ENCODE peak calls at places on chromosomes 12 and 14, in five cellular contexts. One of them, this sample, is unnamed.

GRCh38 chr12:28222081-28222700 is 31.9 kb downstream of the CCDC91 start:
- DNase-seq in GM23338: no peak
- DNase-seq in HCT116: no peak
- DNase-seq in MM.1S: no peak
- DNase-seq in neural progenitor cell: no peak
- DNase-seq in this sample: no peak

GRCh38 chr12:57006809-57007475 is 596 bp upstream of the ZBTB39 start:
- DNase-seq in GM23338: no peak
- DNase-seq in HCT116: no peak
- DNase-seq in MM.1S: no peak
- DNase-seq in neural progenitor cell: no peak
- DNase-seq in this sample: no peak

GRCh38 chr12:124774462-124775167 is 89.0 kb downstream of the SCARB1 start:
- DNase-seq in GM23338: no peak
- DNase-seq in HCT116: no peak
- DNase-seq in MM.1S: peak; percentile 67
- DNase-seq in neural progenitor cell: no peak
- DNase-seq in this sample: no peak

GRCh38 chr12:91565246-91565645 is 382.6 kb upstream of the DCN start:
- DNase-seq in GM23338: no peak
- DNase-seq in HCT116: no peak
- DNase-seq in MM.1S: no peak
- DNase-seq in neural progenitor cell: no peak
- DNase-seq in this sample: no peak

GRCh38 chr12:67928621-67929369 is 60.5 kb upstream of the IFNG-AS1 start:
- DNase-seq in GM23338: no peak
- DNase-seq in HCT116: no peak
- DNase-seq in MM.1S: no peak
- DNase-seq in neural progenitor cell: no peak
- DNase-seq in this sample: no peak

GRCh38 chr12:95325501-95325900 is 107.9 kb downstream of the VEZT start:
- DNase-seq in GM23338: no peak
- DNase-seq in HCT116: no peak
- DNase-seq in MM.1S: no peak
- DNase-seq in neural progenitor cell: no peak
- DNase-seq in this sample: no peak

GRCh38 chr12:52798003-52798670 is 2.2 kb upstream of the KRT3 start:
- DNase-seq in GM23338: no peak
- DNase-seq in HCT116: no peak
- DNase-seq in MM.1S: no peak
- DNase-seq in neural progenitor cell: no peak
- DNase-seq in this sample: no peak

GRCh38 chr12:121176826-121177529 is 33.0 kb upstream of the P2RX4 start:
- DNase-seq in GM23338: no peak
- DNase-seq in HCT116: no peak
- DNase-seq in MM.1S: no peak
- DNase-seq in neural progenitor cell: no peak
- DNase-seq in this sample: no peak

GRCh38 chr14:69612014-69612758 is 790 bp downstream of the SUSD6 start:
- DNase-seq in GM23338: peak; percentile 61
- DNase-seq in HCT116: no peak
- DNase-seq in MM.1S: peak; percentile 24
- DNase-seq in neural progenitor cell: peak; percentile 80
- DNase-seq in this sample: no peak

GRCh38 chr14:99188721-99189120 is 83.3 kb downstream of the BCL11B start:
- DNase-seq in GM23338: peak; percentile 79
- DNase-seq in HCT116: no peak
- DNase-seq in MM.1S: no peak
- DNase-seq in neural progenitor cell: peak; percentile 55
- DNase-seq in this sample: no peak

GRCh38 chr14:99186956-99187690 is 84.9 kb downstream of the BCL11B start:
- DNase-seq in GM23338: no peak
- DNase-seq in HCT116: no peak
- DNase-seq in MM.1S: no peak
- DNase-seq in neural progenitor cell: no peak
- DNase-seq in this sample: no peak

GRCh38 chr14:99190696-99191662 is 81.0 kb downstream of the BCL11B start:
- DNase-seq in GM23338: peak; percentile 35
- DNase-seq in HCT116: no peak
- DNase-seq in MM.1S: no peak
- DNase-seq in neural progenitor cell: no peak
- DNase-seq in this sample: no peak

GRCh38 chr14:99187858-99188257 is 84.1 kb downstream of the BCL11B start:
- DNase-seq in GM23338: no peak
- DNase-seq in HCT116: no peak
- DNase-seq in MM.1S: no peak
- DNase-seq in neural progenitor cell: no peak
- DNase-seq in this sample: no peak

GRCh38 chr14:99189201-99189801 is 82.7 kb downstream of the BCL11B start:
- DNase-seq in GM23338: no peak
- DNase-seq in HCT116: no peak
- DNase-seq in MM.1S: no peak
- DNase-seq in neural progenitor cell: no peak
- DNase-seq in this sample: no peak
- TF ChIP-seq EZH2phosphoT487 in GM23338: no peak
- TF ChIP-seq EZH2phosphoT487 in HCT116: no peak
- TF ChIP-seq EZH2phosphoT487 in MM.1S: no peak
- TF ChIP-seq EZH2phosphoT487 in neural progenitor cell: no peak
- TF ChIP-seq EZH2phosphoT487 in this sample: no peak

GRCh38 chr12:92899388-92900001 is 29.6 kb downstream of the EEA1 start:
- DNase-seq in GM23338: peak; percentile 34
- DNase-seq in HCT116: peak; percentile 88
- DNase-seq in MM.1S: no peak
- DNase-seq in neural progenitor cell: peak; percentile 34
- DNase-seq in this sample: peak; percentile 71
- TF ChIP-seq EZH2phosphoT487 in GM23338: no peak
- TF ChIP-seq EZH2phosphoT487 in HCT116: no peak
- TF ChIP-seq EZH2phosphoT487 in MM.1S: no peak
- TF ChIP-seq EZH2phosphoT487 in neural progenitor cell: no peak
- TF ChIP-seq EZH2phosphoT487 in this sample: no peak

GRCh38 chr14:90870950-90871604 is 54.8 kb upstream of the TTC7B start:
- DNase-seq in GM23338: no peak
- DNase-seq in HCT116: no peak
- DNase-seq in MM.1S: no peak
- DNase-seq in neural progenitor cell: no peak
- DNase-seq in this sample: no peak
- TF ChIP-seq EZH2phosphoT487 in GM23338: no peak
- TF ChIP-seq EZH2phosphoT487 in HCT116: no peak
- TF ChIP-seq EZH2phosphoT487 in MM.1S: no peak
- TF ChIP-seq EZH2phosphoT487 in neural progenitor cell: no peak
- TF ChIP-seq EZH2phosphoT487 in this sample: no peak

GRCh38 chr14:76329150-76329881 is 46.6 kb upstream of the ESRRB start:
- DNase-seq in GM23338: peak; percentile 82
- DNase-seq in HCT116: no peak
- DNase-seq in MM.1S: no peak
- DNase-seq in neural progenitor cell: peak; percentile 87
- DNase-seq in this sample: no peak
- TF ChIP-seq EZH2phosphoT487 in GM23338: no peak
- TF ChIP-seq EZH2phosphoT487 in HCT116: no peak
- TF ChIP-seq EZH2phosphoT487 in MM.1S: no peak
- TF ChIP-seq EZH2phosphoT487 in neural progenitor cell: peak; percentile 12
- TF ChIP-seq EZH2phosphoT487 in this sample: no peak

GRCh38 chr12:81450920-81451739 is 308.0 kb downstream of the PPFIA2 start:
- DNase-seq in GM23338: peak; percentile 95
- DNase-seq in HCT116: peak; percentile 76
- DNase-seq in MM.1S: peak; percentile 44
- DNase-seq in neural progenitor cell: peak; percentile 92
- DNase-seq in this sample: peak; percentile 83
- TF ChIP-seq EZH2phosphoT487 in GM23338: no peak
- TF ChIP-seq EZH2phosphoT487 in HCT116: no peak
- TF ChIP-seq EZH2phosphoT487 in MM.1S: no peak
- TF ChIP-seq EZH2phosphoT487 in neural progenitor cell: no peak
- TF ChIP-seq EZH2phosphoT487 in this sample: no peak

GRCh38 chr12:46271846-46272245 is 3.0 kb upstream of the SLC38A1 start:
- DNase-seq in GM23338: no peak
- DNase-seq in HCT116: no peak
- DNase-seq in MM.1S: no peak
- DNase-seq in neural progenitor cell: no peak
- DNase-seq in this sample: no peak

GRCh38 chr12:46276756-46277155 is 7.9 kb upstream of the SLC38A1 start:
- DNase-seq in GM23338: no peak
- DNase-seq in HCT116: no peak
- DNase-seq in MM.1S: no peak
- DNase-seq in neural progenitor cell: no peak
- DNase-seq in this sample: no peak
- TF ChIP-seq EZH2phosphoT487 in GM23338: no peak
- TF ChIP-seq EZH2phosphoT487 in HCT116: no peak
- TF ChIP-seq EZH2phosphoT487 in MM.1S: no peak
- TF ChIP-seq EZH2phosphoT487 in neural progenitor cell: no peak
- TF ChIP-seq EZH2phosphoT487 in this sample: no peak

GRCh38 chr14:20934148-20934762 is 21.0 kb upstream of the RNASE2 start:
- DNase-seq in GM23338: peak; percentile 94
- DNase-seq in HCT116: peak; percentile 62
- DNase-seq in MM.1S: peak; percentile 10
- DNase-seq in neural progenitor cell: peak; percentile 83
- DNase-seq in this sample: peak; percentile 36
- TF ChIP-seq EZH2phosphoT487 in GM23338: no peak
- TF ChIP-seq EZH2phosphoT487 in HCT116: no peak
- TF ChIP-seq EZH2phosphoT487 in MM.1S: no peak
- TF ChIP-seq EZH2phosphoT487 in neural progenitor cell: no peak
- TF ChIP-seq EZH2phosphoT487 in this sample: no peak

GRCh38 chr12:76860301-76860700 is 18.5 kb downstream of the CSRP2 start:
- DNase-seq in GM23338: no peak
- DNase-seq in HCT116: no peak
- DNase-seq in MM.1S: no peak
- DNase-seq in neural progenitor cell: peak; percentile 74
- DNase-seq in this sample: no peak

GRCh38 chr12:76864791-76865400 is 13.9 kb downstream of the CSRP2 start:
- DNase-seq in GM23338: no peak
- DNase-seq in HCT116: no peak
- DNase-seq in MM.1S: peak; percentile 51
- DNase-seq in neural progenitor cell: no peak
- DNase-seq in this sample: no peak

GRCh38 chr12:76863811-76864210 is 15.0 kb downstream of the CSRP2 start:
- DNase-seq in GM23338: no peak
- DNase-seq in HCT116: no peak
- DNase-seq in MM.1S: no peak
- DNase-seq in neural progenitor cell: no peak
- DNase-seq in this sample: no peak

GRCh38 chr12:76866146-76866545 is 12.7 kb downstream of the CSRP2 start:
- DNase-seq in GM23338: peak; percentile 17
- DNase-seq in HCT116: no peak
- DNase-seq in MM.1S: no peak
- DNase-seq in neural progenitor cell: peak; percentile 79
- DNase-seq in this sample: no peak

GRCh38 chr12:76863005-76863670 is 15.7 kb downstream of the CSRP2 start:
- DNase-seq in GM23338: no peak
- DNase-seq in HCT116: no peak
- DNase-seq in MM.1S: no peak
- DNase-seq in neural progenitor cell: no peak
- DNase-seq in this sample: no peak
- TF ChIP-seq EZH2phosphoT487 in GM23338: no peak
- TF ChIP-seq EZH2phosphoT487 in HCT116: no peak
- TF ChIP-seq EZH2phosphoT487 in MM.1S: no peak
- TF ChIP-seq EZH2phosphoT487 in neural progenitor cell: no peak
- TF ChIP-seq EZH2phosphoT487 in this sample: no peak

GRCh38 chr12:106146987-106147386 is 8.2 kb upstream of the NUAK1 start:
- DNase-seq in GM23338: no peak
- DNase-seq in HCT116: no peak
- DNase-seq in MM.1S: no peak
- DNase-seq in neural progenitor cell: no peak
- DNase-seq in this sample: no peak

GRCh38 chr12:106147956-106148355 is 9.2 kb upstream of the NUAK1 start:
- DNase-seq in GM23338: no peak
- DNase-seq in HCT116: no peak
- DNase-seq in MM.1S: no peak
- DNase-seq in neural progenitor cell: no peak
- DNase-seq in this sample: no peak

GRCh38 chr12:106144847-106145246 is 6.1 kb upstream of the NUAK1 start:
- DNase-seq in GM23338: no peak
- DNase-seq in HCT116: no peak
- DNase-seq in MM.1S: peak; percentile 90
- DNase-seq in neural progenitor cell: no peak
- DNase-seq in this sample: no peak

GRCh38 chr12:106142591-106143261 is 4.0 kb upstream of the NUAK1 start:
- DNase-seq in GM23338: no peak
- DNase-seq in HCT116: no peak
- DNase-seq in MM.1S: no peak
- DNase-seq in neural progenitor cell: no peak
- DNase-seq in this sample: no peak

GRCh38 chr12:106145539-106146447 is 7.0 kb upstream of the NUAK1 start:
- DNase-seq in GM23338: no peak
- DNase-seq in HCT116: no peak
- DNase-seq in MM.1S: no peak
- DNase-seq in neural progenitor cell: no peak
- DNase-seq in this sample: no peak
- TF ChIP-seq EZH2phosphoT487 in GM23338: no peak
- TF ChIP-seq EZH2phosphoT487 in HCT116: no peak
- TF ChIP-seq EZH2phosphoT487 in MM.1S: no peak
- TF ChIP-seq EZH2phosphoT487 in neural progenitor cell: no peak
- TF ChIP-seq EZH2phosphoT487 in this sample: no peak

DNA sequence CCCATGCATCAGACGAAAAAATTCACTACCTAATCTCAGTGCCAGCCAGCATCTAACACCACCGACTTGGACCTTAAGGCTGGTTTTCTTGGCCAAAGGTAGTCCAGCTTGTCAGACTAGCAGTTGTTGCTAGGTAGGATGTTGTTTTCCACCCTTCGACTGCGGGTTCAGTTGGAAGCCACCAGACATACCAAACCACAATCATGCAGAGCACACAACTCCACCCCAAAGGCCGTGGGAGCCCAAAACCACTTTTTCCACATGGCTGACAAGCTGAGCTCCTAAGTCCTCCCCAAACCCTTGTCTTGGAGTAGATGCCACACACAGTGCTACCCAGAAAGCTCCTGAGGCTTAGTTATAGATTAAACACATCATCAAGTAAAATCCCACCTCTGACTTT is 46.8 kb downstream of the LRIG3 start:
- DNase-seq in GM23338: no peak
- DNase-seq in HCT116: no peak
- DNase-seq in MM.1S: no peak
- DNase-seq in neural progenitor cell: no peak
- DNase-seq in this sample: no peak
- TF ChIP-seq EZH2phosphoT487 in GM23338: no peak
- TF ChIP-seq EZH2phosphoT487 in HCT116: no peak
- TF ChIP-seq EZH2phosphoT487 in MM.1S: no peak
- TF ChIP-seq EZH2phosphoT487 in neural progenitor cell: no peak
- TF ChIP-seq EZH2phosphoT487 in this sample: no peak

This sample was measured in hepatocyte.